ENCODE peak calls at places on chromosomes 3 and 15, in six cellular contexts. I is fibroblast of villous mesenchyme; K is cardiac fibroblast; Q is stimulated activated naive B cell treated with anti-CD40 and anti-IgM and Interleukin-4, amounts not matched to agents 10 μg/mL and 1 μg/mL and 100 μg/mL, for 72 hours; D is NCI-H226; Y is GM04504. G is an unnamed sample.

GRCh38 chr3:109325109-109325508 is 8.8 kb upstream of the DPPA2 start:
- DNase-seq in K (no peak), I (no peak), D (no peak), Q (no peak), Y (no peak), G (no peak)

GRCh38 chr3:167991213-167991612 is 104.5 kb downstream of the GOLIM4 start:
- DNase-seq in D (no peak), Q (no peak), Y (no peak), I (no peak), K (no peak), G (no peak)

GRCh38 chr15:73804421-73804820 is 51.3 kb upstream of the INSYN1 start:
- DNase-seq in Q (no peak), I (no peak), Y (no peak), D (no peak), K (no peak), G (no peak)

GRCh38 chr3:20916966-20917606 is 731.1 kb upstream of the SGO1 start:
- DNase-seq in Q (no peak), D (no peak), I (no peak), Y (no peak), K (no peak), G (no peak)

GRCh38 chr3:4297486-4297885 is 5.7 kb upstream of the SETMAR start:
- DNase-seq in K (no peak), I (no peak), Q (no peak), D (no peak), Y (no peak), G (no peak)

GRCh38 chr3:152865675-152866074 is 30.7 kb downstream of the P2RY1 start:
- DNase-seq in K (no peak), D (no peak), Q (no peak), Y (no peak), I (no peak), G (no peak)

GRCh38 chr3:128707935-128708494 is 18.0 kb upstream of the RAB7A start:
- DNase-seq in Y (no peak), K (no peak), D (no peak), I (no peak), Q (no peak), G (no peak)

GRCh38 chr15:49315543-49315942 is 107.5 kb upstream of the FGF7 start:
- DNase-seq in Q (no peak), I (no peak), Y (no peak), K (no peak), D (no peak), G (no peak)

GRCh38 chr3:124634210-124635168 is 95.8 kb upstream of the UMPS start:
- DNase-seq in D (no peak), K (no peak), I (no peak), Y (no peak), Q (peak; percentile 13), G (no peak)

GRCh38 chr3:179716811-179717210 is 64.0 kb downstream of the USP13 start:
- DNase-seq in Q (no peak), D (no peak), I (peak; percentile 16), K (peak; percentile 89), Y (peak; percentile 83), G (peak; percentile 74)

GRCh38 chr15:53216036-53216435 is 425.9 kb upstream of the ONECUT1 start:
- DNase-seq in D (no peak), Y (no peak), Q (no peak), K (no peak), I (no peak), G (no peak)

GRCh38 chr3:87076951-87077350 is 86.0 kb upstream of the VGLL3 start:
- DNase-seq in D (peak; percentile 69), I (peak; percentile 78), Y (peak; percentile 17), Q (no peak), K (peak; percentile 86), G (peak; percentile 41)

GRCh38 chr3:51673802-51674654 is 3.0 kb downstream of the TEX264 start:
- DNase-seq in D (no peak), I (no peak), Y (no peak), K (no peak), Q (no peak), G (no peak)

GRCh38 chr3:50364573-50365079 is 5.3 kb upstream of the TMEM115 start:
- DNase-seq in I (no peak), Y (no peak), K (no peak), Q (peak; percentile 16), D (no peak), G (no peak)

GRCh38 chr15:59918994-59919951 is 84.8 kb upstream of the FOXB1 start:
- DNase-seq in D (peak; percentile 97), I (no peak), K (peak; percentile 92), Q (peak; percentile 7), Y (peak; percentile 21), G (no peak)

GRCh38 chr3:128081226-128081625 is 29.0 kb downstream of the SEC61A1 start:
- DNase-seq in D (no peak), K (no peak), I (no peak), Q (no peak), Y (no peak), G (no peak)

GRCh38 chr3:152496716-152497115 is 228.0 kb downstream of the MBNL1 start:
- DNase-seq in D (no peak), Y (no peak), K (no peak), I (no peak), Q (no peak), G (no peak)

G was measured in AG04449.